ENCODE peak calls at places on chromosomes 2 and 18, in ten cellular contexts. S is transverse colon, B is HCT116, W is HepG2, C is spleen, O is vagina, L is sigmoid colon, A is prostate gland, P is Panc1, D is endothelial cell of umbilical vein. Z is an unnamed sample.

GRCh38 chr18:23239885-23240608 is 104.8 kb downstream of the CABLES1 start:
- DNase-seq in S (no peak), B (no peak), W (no peak), C (no peak), O (no peak), L (no peak), A (no peak), P (no peak), D (no peak), Z (no peak)

GRCh38 chr2:40283111-40283909 is 168.6 kb downstream of the SLC8A1 start:
- DNase-seq in S (no peak), B (no peak), W (no peak), C (no peak), O (no peak), L (no peak), A (no peak), P (no peak), D (no peak), Z (no peak)

GRCh38 chr2:28449126-28449488 is 46.8 kb upstream of the PLB1 start:
- DNase-seq in S (no peak), B (no peak), W (no peak), C (no peak), O (no peak), L (peak; percentile 61), A (no peak), P (no peak), D (no peak), Z (no peak)

GRCh38 chr2:198374375-198375072 is 570.1 kb downstream of the PLCL1 start:
- DNase-seq in S (peak; percentile 71), B (no peak), W (peak; percentile 51), C (no peak), O (no peak), L (no peak), A (peak; percentile 12), P (peak; percentile 30), D (peak; percentile 48), Z (no peak)

GRCh38 chr2:14681608-14682007 is 49.1 kb downstream of the LRATD1 start:
- DNase-seq in S (no peak), B (no peak), W (no peak), C (no peak), O (no peak), L (no peak), A (no peak), P (no peak), D (no peak), Z (no peak)

GRCh38 chr2:190216829-190217228 is 102.8 kb downstream of the HIBCH start:
- DNase-seq in S (peak; percentile 33), B (no peak), W (peak; percentile 35), C (no peak), O (no peak), L (no peak), A (no peak), P (no peak), D (peak; percentile 11), Z (no peak)

GRCh38 chr2:236972491-236973379 is 113.0 kb upstream of the COPS8 start:
- DNase-seq in S (peak; percentile 31), B (no peak), W (peak; percentile 76), C (peak; percentile 70), O (no peak), L (peak; percentile 82), A (no peak), P (no peak), D (no peak), Z (no peak)

GRCh38 chr2:198055726-198056125 is 251.3 kb downstream of the PLCL1 start:
- DNase-seq in S (no peak), B (no peak), W (no peak), C (no peak), O (no peak), L (no peak), A (no peak), P (no peak), D (peak; percentile 21), Z (no peak)

GRCh38 chr2:220104871-220105351 is 477.5 kb downstream of the SLC4A3 start:
- DNase-seq in S (no peak), B (no peak), W (no peak), C (no peak), O (no peak), L (no peak), A (no peak), P (no peak), D (no peak), Z (no peak)

GRCh38 chr2:6647028-6647427 is 218.7 kb downstream of the CMPK2 start:
- DNase-seq in S (no peak), B (no peak), W (no peak), C (no peak), O (no peak), L (no peak), A (peak; percentile 9), P (no peak), D (no peak), Z (no peak)

GRCh38 chr2:173226899-173227692 is 127.6 kb upstream of the CDCA7 start:
- DNase-seq in S (no peak), B (no peak), W (peak; percentile 85), C (no peak), O (no peak), L (no peak), A (no peak), P (no peak), D (no peak), Z (no peak)

GRCh38 chr2:148022882-148023281 is 2.0 kb downstream of the MBD5 start:
- DNase-seq in S (no peak), B (no peak), W (no peak), C (no peak), O (no peak), L (no peak), A (no peak), P (no peak), D (no peak), Z (no peak)

GRCh38 chr18:13376298-13376840 is 157.8 kb downstream of the LDLRAD4 start:
- DNase-seq in S (no peak), B (no peak), W (no peak), C (no peak), O (no peak), L (peak; percentile 57), A (no peak), P (no peak), D (no peak), Z (no peak)

GRCh38 chr2:30267161-30267568 is 35.8 kb downstream of the LBH start:
- DNase-seq in S (peak; percentile 19), B (no peak), W (no peak), C (peak; percentile 76), O (no peak), L (no peak), A (no peak), P (no peak), D (no peak), Z (no peak)

DNA sequence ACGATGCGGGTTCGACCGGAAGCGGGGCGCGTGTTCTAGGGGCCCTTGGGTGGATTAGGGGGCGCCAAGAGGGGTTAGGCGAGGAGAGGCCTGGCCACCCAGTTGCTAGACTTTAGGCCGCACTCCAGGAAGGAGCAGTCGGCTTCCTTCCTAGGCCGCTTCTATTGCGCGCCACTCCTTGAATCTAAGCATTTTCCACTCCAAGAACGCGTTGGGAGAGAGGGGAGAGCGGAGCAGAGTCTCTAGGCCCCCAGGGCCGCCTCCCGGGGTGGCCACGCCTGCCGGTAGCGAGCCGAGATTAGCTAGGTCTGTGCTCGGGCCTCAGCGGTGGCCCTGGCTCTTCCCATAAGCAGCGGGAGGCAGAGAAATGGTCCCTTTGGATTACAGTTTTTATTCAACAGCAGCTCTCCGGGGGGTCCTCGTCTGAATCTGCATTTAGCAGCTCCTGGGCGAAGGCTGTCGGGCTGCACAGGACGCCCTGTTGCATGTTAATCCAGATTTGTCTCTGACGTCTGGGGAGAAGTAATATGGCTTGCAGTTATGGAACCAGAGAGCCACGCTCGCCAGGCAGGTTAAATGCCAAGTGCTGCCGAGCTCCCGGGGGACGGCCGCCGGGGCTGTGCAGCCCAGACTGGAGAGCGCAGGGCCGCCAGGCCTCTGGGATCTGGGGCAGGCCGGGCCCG is 11.4 kb downstream of the MEIS1 start:
- DNase-seq in S (no peak), B (no peak), W (no peak), C (no peak), O (no peak), L (peak; percentile 84), A (no peak), P (no peak), D (no peak), Z (no peak)
- TF ChIP-seq POLR2AphosphoS5 in S (no peak), B (no peak), W (no peak), C (no peak), O (no peak), L (peak; percentile 18), A (no peak), P (no peak), D (no peak), Z (no peak)

DNA sequence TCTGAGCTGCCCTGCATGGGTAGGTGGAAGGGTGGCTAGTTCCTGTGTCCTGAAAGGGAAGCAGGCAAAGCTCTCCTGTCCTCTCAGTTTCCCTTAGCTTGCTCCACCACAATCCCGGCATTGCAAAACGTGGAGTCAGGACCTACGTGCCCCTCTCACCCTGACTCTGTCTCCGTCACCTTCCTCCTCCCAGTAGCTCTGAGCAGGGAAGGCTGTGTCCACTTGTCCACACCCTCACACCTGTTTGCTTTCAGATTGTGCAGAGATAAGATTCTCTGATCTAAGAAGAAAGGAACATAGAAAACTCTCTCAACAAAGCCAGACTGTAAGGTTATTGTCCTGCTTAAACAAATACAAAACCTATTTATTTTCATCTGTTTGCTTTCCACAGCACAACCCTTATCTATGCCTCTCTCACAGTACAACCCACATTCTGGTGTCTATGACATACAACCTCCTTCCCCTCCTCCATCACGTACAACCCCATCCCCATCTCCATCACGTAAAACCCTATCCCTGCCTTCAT is 79.0 kb downstream of the ALPK2 start:
- DNase-seq in S (peak; percentile 48), B (no peak), W (peak; percentile 99), C (no peak), O (no peak), L (no peak), A (peak; percentile 71), P (no peak), D (no peak), Z (no peak)
- H3K4me1 ChIP-seq in S (peaks cover 7% of the 10 kb centered on the region), B (peaks cover 33% of the 10 kb centered on the region), W (peaks cover 77% of the 10 kb centered on the region), C (no peaks in the 10 kb centered on the region), O (no peaks in the 10 kb centered on the region), L (peaks cover 6% of the 10 kb centered on the region), A (peaks cover 11% of the 10 kb centered on the region), P (no peaks in the 10 kb centered on the region), D (no peaks in the 10 kb centered on the region), Z (no peaks in the 10 kb centered on the region)

DNA sequence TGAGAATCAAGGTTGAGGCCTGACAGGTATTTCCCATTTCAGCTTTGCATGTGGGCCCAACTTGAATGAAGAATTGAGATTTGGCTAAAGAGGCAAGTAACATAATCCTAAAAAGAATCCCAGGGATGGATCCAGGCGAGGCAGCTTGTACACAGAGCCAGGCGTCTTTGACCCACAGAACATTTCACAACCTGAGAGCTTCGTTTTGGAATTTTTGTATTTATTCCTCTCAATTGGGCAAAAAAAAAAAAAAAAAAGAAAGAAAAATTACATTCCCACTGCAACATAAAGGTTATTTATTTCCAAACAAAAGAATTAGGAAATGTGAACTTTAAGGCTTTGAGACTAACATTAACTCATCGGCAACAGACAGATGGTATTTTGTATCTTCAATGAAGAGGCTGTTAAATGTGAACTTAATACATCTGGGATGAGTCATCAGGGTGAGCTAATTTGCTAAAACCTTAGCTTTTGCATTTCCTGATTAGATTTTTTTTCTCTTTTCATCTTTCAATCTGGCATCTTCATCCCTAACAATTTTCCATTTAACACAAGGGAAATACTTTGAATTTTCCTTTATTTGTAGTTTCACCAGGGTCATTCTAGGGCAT is 478.5 kb upstream of the TNP1 start:
- DNase-seq in S (no peak), B (no peak), W (peak; percentile 58), C (no peak), O (no peak), L (peak; percentile 78), A (no peak), P (no peak), D (no peak), Z (no peak)
- H3K4me3 ChIP-seq in S (no peak overlapping the region), B (no peak overlapping the region), W (no peak overlapping the region), C (no peak overlapping the region), O (no peak overlapping the region), L (no peak overlapping the region), A (no peak overlapping the region), P (no peak overlapping the region), D (no peak overlapping the region), Z (no peak overlapping the region)

GRCh38 chr2:98508690-98509054 is 64.0 kb downstream of the INPP4A start:
- DNase-seq in S (peak; percentile 46), B (no peak), W (no peak), C (peak; percentile 86), O (no peak), L (peak; percentile 82), A (no peak), P (no peak), D (no peak), Z (no peak)
- TF ChIP-seq POLR2AphosphoS5 in S (peak; percentile 51), B (no peak), W (no peak), C (peak; percentile 90), O (no peak), L (peak; percentile 66), A (no peak), P (no peak), D (no peak), Z (peak; percentile 84)

Z was measured in breast epithelium.